ENCODE peak calls at places on chromosome 17, in ten cellular contexts. A is PC-9; N is sigmoid colon; F is fibroblast of lung; H is CD4-positive, CD25-positive, alpha-beta regulatory T cell; R is AG04450; L is CD8-positive, alpha-beta memory T cell; D is transverse colon; S is effector memory CD4-positive, alpha-beta T cell; W is right cardiac atrium. M is an unnamed sample.

GRCh38 chr17:39487946-39488345 is 26.7 kb downstream of the CDK12 start:
- DNase-seq in A (no peak), D (no peak), N (no peak), L (no peak), S (no peak), H (no peak), W (no peak), F (no peak), R (no peak), M (no peak)

GRCh38 chr17:28173801-28174200 is 131.3 kb downstream of the NLK start:
- DNase-seq in D (no peak), L (no peak), S (no peak), R (no peak), H (no peak), N (no peak), A (no peak), F (no peak), W (no peak), M (peak)

GRCh38 chr17:20127660-20128413 is 118.7 kb downstream of the SPECC1 start:
- DNase-seq in D (no peak), F (peak), L (no peak), A (no peak), H (no peak), R (peak), W (no peak), N (no peak), S (no peak), M (no peak)

GRCh38 chr17:29726721-29727252 is 104.1 kb upstream of the CORO6 start:
- DNase-seq in D (no peak), F (no peak), W (no peak), A (no peak), L (no peak), R (no peak), S (no peak), H (no peak), N (no peak), M (peak)

GRCh38 chr17:68101075-68101991 is 65.8 kb downstream of the KPNA2 start:
- DNase-seq in F (peak), N (peak), W (peak), D (peak), S (peak), R (peak), L (peak), A (peak), H (peak), M (peak)

GRCh38 chr17:49364119-49364518 is 2.1 kb upstream of the ZNF652 start:
- DNase-seq in A (no peak), R (no peak), F (no peak), L (no peak), D (no peak), W (no peak), S (no peak), N (no peak), H (no peak), M (no peak)

GRCh38 chr17:73592079-73592415 is 52.2 kb downstream of the SDK2 start:
- DNase-seq in W (no peak), H (no peak), A (no peak), F (no peak), N (no peak), S (no peak), D (no peak), L (no peak), R (no peak), M (no peak)

GRCh38 chr17:34246436-34246835 is 8.6 kb upstream of the CCL2 start:
- DNase-seq in D (no peak), S (no peak), R (no peak), N (no peak), F (no peak), A (no peak), H (no peak), L (no peak), W (no peak), M (no peak)

GRCh38 chr17:3969963-3970362 is 5.7 kb upstream of the ATP2A3 start:
- DNase-seq in F (no peak), S (no peak), H (no peak), R (no peak), A (no peak), N (no peak), D (no peak), L (no peak), W (no peak), M (no peak)

GRCh38 chr17:35748323-35748960 is 4.6 kb downstream of the GAS2L2 start:
- DNase-seq in H (no peak), F (no peak), N (no peak), W (peak), A (peak), D (no peak), L (no peak), S (no peak), R (no peak), M (no peak)

GRCh38 chr17:30519707-30520106 is 42.5 kb downstream of the GOSR1 start:
- DNase-seq in R (peak), W (no peak), L (no peak), F (peak), H (no peak), S (no peak), D (no peak), A (no peak), N (no peak), M (peak)

GRCh38 chr17:82615084-82616020 is 32.9 kb downstream of the WDR45B start:
- DNase-seq in W (no peak), F (no peak), H (no peak), A (no peak), L (no peak), D (no peak), S (no peak), N (no peak), R (no peak), M (no peak)

GRCh38 chr17:75130632-75131277 is 787 bp downstream of the NT5C start:
- DNase-seq in A (peak), N (peak), W (peak), R (no peak), S (no peak), H (peak), D (peak), L (no peak), F (peak), M (peak)

GRCh38 chr17:57572062-57572461 is 173.0 kb downstream of the CCDC182 start:
- DNase-seq in H (no peak), L (no peak), F (no peak), N (no peak), A (no peak), R (no peak), D (no peak), W (no peak), S (no peak), M (no peak)

GRCh38 chr17:49388290-49388640 is 26.2 kb upstream of the ZNF652 start:
- DNase-seq in A (no peak), N (no peak), R (no peak), H (no peak), F (no peak), W (no peak), S (peak), L (peak), D (peak), M (no peak)

GRCh38 chr17:73613947-73614655 is 30.1 kb downstream of the SDK2 start:
- DNase-seq in W (no peak), R (no peak), L (no peak), S (no peak), N (no peak), H (no peak), A (no peak), D (no peak), F (no peak), M (no peak)

GRCh38 chr17:4769628-4770027 is 2.1 kb upstream of the TM4SF5 start:
- DNase-seq in W (no peak), N (no peak), R (no peak), F (no peak), D (no peak), A (no peak), S (no peak), H (no peak), L (no peak), M (no peak)

GRCh38 chr17:37608369-37609169 is 649 bp downstream of the SYNRG start:
- DNase-seq in N (no peak), L (peak), R (no peak), D (no peak), H (no peak), W (no peak), S (no peak), A (no peak), F (peak), M (peak)

GRCh38 chr17:29076722-29077121 is 33.8 kb downstream of the PIPOX start:
- DNase-seq in D (no peak), S (no peak), N (no peak), H (no peak), F (no peak), L (no peak), A (no peak), R (no peak), W (no peak), M (no peak)

GRCh38 chr17:58264407-58265103 is 16.2 kb downstream of the MPO start:
- DNase-seq in D (no peak), W (no peak), H (no peak), F (no peak), L (no peak), S (no peak), R (no peak), N (no peak), A (no peak), M (no peak)

DNA sequence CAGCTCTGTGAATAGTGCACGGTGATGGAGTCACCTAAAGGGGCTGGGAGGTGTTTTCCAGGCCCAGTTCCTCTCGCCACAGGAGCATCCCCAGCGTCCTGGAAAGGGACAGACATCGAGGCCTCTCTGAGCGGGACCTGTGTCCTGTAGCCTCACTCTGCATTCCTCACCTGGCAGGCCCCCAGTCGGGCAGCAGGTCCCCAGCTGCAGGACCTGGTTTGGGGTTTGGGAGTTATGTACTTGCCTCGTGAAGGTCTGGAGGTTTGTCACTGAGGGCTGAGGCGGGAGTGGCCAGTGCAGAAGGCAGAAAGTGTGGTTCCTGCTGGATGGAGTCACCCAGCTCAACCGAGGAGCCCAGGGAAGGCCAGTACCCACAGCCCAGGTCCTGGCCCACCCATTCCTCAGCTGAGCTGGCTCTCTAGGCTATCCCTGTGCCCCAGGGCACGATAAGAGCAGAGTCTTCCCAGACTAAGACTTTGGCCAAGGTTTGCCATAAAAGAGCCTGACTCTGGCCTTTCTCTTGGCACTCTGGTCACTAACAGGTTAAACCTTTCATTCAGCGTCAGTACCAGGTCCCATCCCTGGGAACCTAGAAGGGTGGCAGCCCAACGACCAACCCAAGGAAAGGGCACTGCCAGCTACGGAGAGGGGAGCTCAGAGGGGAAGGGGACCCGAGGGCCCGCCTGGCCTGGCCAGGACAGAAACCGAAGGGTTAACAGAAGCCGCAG is 24.4 kb downstream of the TBX4 start:
- DNase-seq in H (no peak), D (no peak), N (peak), A (no peak), W (no peak), F (no peak), L (no peak), S (no peak), R (no peak), M (no peak)
- H3K27ac ChIP-seq in H (no peak), D (no peak), N (no peak), A (no peak), W (no peak), F (peak), L (no peak), S (no peak), R (no peak), M (no peak)

GRCh38 chr17:21772321-21772720 is 80.0 kb downstream of the KCNJ18 start:
- DNase-seq in H (no peak), R (no peak), N (no peak), S (no peak), L (no peak), W (no peak), A (no peak), D (no peak), F (no peak), M (no peak)
- H3K27ac ChIP-seq in H (no peak), R (no peak), N (no peak), S (no peak), L (no peak), W (no peak), A (no peak), D (no peak), F (no peak), M (no peak)

GRCh38 chr17:62760059-62760887 is 47.8 kb downstream of the MARCHF10 start:
- DNase-seq in D (no peak), L (no peak), A (no peak), S (no peak), F (peak), R (no peak), W (no peak), N (no peak), H (no peak), M (no peak)
- H3K27ac ChIP-seq in D (no peak), L (no peak), A (peak), S (no peak), F (peak), R (no peak), W (no peak), N (no peak), H (no peak), M (no peak)

DNA sequence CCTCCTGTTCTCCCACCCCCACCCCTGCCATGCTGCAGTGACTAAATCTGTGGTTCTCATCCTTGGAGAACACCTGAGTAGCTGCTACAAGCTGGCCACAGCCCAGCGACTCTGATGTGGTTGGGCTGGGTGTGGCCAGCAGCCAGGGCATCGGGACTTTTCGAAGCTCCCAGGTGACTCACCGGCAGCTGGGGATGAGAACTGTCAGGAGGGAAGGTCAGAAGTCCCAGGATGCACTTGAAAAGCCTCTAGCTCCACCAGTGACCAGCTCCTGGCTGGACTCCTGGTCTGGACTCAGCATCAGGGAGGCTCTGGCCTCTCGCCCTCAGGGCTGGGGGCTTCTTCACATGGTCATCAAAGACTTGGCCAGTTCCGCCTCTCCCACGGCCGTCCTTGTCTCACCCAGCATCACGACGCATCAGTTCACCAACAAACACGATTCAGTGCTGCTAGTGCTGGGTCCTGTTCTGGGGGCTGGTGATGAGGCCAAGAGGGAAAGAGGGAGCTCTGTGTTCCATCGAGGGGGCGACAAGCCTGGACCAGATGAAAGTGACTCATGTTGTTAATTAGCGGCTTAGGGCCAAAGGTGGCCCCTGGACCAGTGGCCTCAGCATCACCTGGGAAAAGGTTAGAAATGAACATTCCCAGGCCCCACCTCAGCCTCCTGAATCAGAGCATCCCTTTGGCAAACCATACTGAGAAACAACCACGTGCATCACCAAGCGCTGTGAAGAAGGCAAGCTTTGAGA is 3.9 kb upstream of the C17orf99 start:
- DNase-seq in D (peak), N (no peak), S (no peak), A (peak), F (peak), L (no peak), R (peak), W (no peak), H (no peak), M (no peak)
- H3K27ac ChIP-seq in D (peak), N (no peak), S (no peak), A (peak), F (no peak), L (no peak), R (no peak), W (no peak), H (no peak), M (no peak)

DNA sequence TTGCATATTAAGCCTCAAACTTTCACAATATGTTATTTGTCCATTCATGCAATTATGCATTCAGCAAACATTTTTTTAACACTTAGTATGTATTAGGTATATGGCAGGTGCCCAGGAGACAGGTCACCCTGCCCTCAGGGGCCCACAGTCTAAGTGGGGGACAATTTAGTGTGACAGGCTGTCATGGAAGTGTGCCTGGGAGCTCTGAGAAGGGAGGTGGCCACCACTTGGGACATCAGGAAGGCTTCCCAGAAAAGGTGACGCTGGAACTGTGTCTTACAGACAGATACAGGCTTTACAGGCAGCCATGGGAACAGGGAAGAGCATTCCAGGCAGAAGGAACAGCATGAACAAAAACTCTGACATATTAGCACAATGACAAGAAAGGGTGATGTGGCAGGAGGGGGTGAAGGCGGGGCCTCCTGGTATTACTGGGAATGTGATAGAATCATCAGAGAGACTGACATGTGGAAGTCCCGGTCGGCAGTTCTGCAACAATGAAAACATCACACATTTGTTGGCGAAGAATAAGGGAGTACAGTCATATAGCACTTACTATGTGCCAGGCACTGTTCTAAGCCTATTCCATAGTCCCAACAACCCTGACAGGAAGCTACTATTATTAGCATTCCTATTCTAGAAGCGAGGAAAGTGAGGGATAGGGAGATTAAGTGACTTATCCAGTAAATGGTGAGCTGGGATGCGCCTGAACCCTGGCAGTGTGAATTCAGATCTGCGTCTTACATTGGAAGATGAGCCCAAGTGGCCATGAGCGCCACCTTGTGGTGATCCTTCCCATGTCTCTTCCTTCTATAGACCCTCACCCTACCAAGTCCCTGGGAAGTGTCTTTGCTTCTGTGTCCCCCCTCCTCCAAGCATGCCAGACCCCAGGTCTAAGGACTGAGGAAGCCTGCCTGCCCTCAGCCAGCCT is 13.7 kb downstream of the FMNL1 start:
- DNase-seq in A (peak), L (peak), W (peak), R (peak), N (peak), F (peak), H (peak), S (peak), D (peak), M (peak)
- H3K27ac ChIP-seq in A (no peak), L (no peak), W (no peak), R (no peak), N (no peak), F (no peak), H (peak), S (peak), D (no peak), M (no peak)

GRCh38 chr17:18981642-18982424 is 22.7 kb downstream of the FAM83G start:
- DNase-seq in N (no peak), L (no peak), W (peak), S (no peak), F (peak), D (peak), A (peak), H (no peak), R (no peak), M (peak)
- H3K27ac ChIP-seq in N (no peak), L (no peak), W (no peak), S (no peak), F (peak), D (peak), A (peak), H (no peak), R (peak), M (no peak)

M was measured in A673.